ENCODE peak calls at places on chromosome 20, in six cellular contexts. N is heart right ventricle; B is left lobe of liver; T is upper lobe of left lung; R is HCT116; K is stimulated activated naive CD8-positive, alpha-beta T cell treated with anti-CD3 and anti-CD28 coated beads, Interleukin-15, amount 100 ng/mL, for 72 hours. G is an unnamed sample.

GRCh38 chr20:32752458-32753250 is 9.4 kb upstream of the COMMD7 start:
- ATAC-seq in K (no peak), R (no peak), T (peak; percentile 85), B (no peak), N (no peak), G (peak; percentile 79)

GRCh38 chr20:33433465-33433864 is 10.1 kb downstream of the SNTA1 start:
- ATAC-seq in N (peak; percentile 87), T (peak; percentile 54), R (peak; percentile 83), K (no peak), B (no peak), G (no peak)

GRCh38 chr20:45826381-45827019 is 612 bp downstream of the TNNC2 start:
- ATAC-seq in R (no peak), K (no peak), B (no peak), N (peak; percentile 61), T (peak; percentile 56), G (no peak)

GRCh38 chr20:15937179-15937578 is 636.1 kb downstream of the KIF16B start:
- ATAC-seq in K (no peak), N (no peak), R (no peak), T (no peak), B (no peak), G (no peak)

GRCh38 chr20:52847739-52848359 is 124.3 kb upstream of the TSHZ2 start:
- ATAC-seq in B (no peak), K (no peak), R (no peak), T (no peak), N (no peak), G (no peak)

GRCh38 chr20:40766790-40767529 is 77.9 kb upstream of the MAFB start:
- ATAC-seq in K (no peak), R (no peak), T (no peak), N (no peak), B (no peak), G (no peak)

GRCh38 chr20:58086763-58087566 is 141.5 kb downstream of the ANKRD60 start:
- ATAC-seq in N (no peak), T (peak; percentile 71), B (peak; percentile 65), K (no peak), R (peak; percentile 76), G (no peak)

GRCh38 chr20:34743039-34743438 is 38.9 kb downstream of the TP53INP2 start:
- ATAC-seq in B (no peak), N (no peak), R (no peak), T (no peak), K (no peak), G (no peak)

GRCh38 chr20:54267510-54268003 is 59.7 kb downstream of the PFDN4 start:
- ATAC-seq in R (peak; percentile 98), N (no peak), B (no peak), T (peak; percentile 12), K (no peak), G (peak; percentile 50)

G was measured in activated T-helper 17 cell treated with anti-CD3 and anti-CD28 coated beads, Interleukin-2, amount 50 U/mL, for 72 hours.